ENCODE peak calls at places on chromosomes 4 and X, in seven cellular contexts. One of them, this sample, is unnamed. For H3K4me1 and H3K27me3, the result is how much of the 10 kb centered on the place peaks cover.

GRCh38 chrX:17192111-17192510 is 182.9 kb upstream of the NHS start:
- DNase-seq in uterus: no peak
- DNase-seq in mammary epithelial cell: no peak
- DNase-seq in H1: no peak
- DNase-seq in left lung: no peak
- DNase-seq in suprapubic skin: no peak
- DNase-seq in Caco-2: no peak
- DNase-seq in this sample: no peak

GRCh38 chr4:110211007-110211769 is 12.8 kb upstream of the ELOVL6 start:
- DNase-seq in uterus: no peak
- DNase-seq in mammary epithelial cell: peak
- DNase-seq in H1: no peak
- DNase-seq in left lung: no peak
- DNase-seq in suprapubic skin: no peak
- DNase-seq in Caco-2: peak
- DNase-seq in this sample: no peak

GRCh38 chrX:110509778-110510510 is 151.3 kb downstream of the RTL9 start:
- DNase-seq in uterus: no peak
- DNase-seq in mammary epithelial cell: no peak
- DNase-seq in H1: no peak
- DNase-seq in left lung: no peak
- DNase-seq in suprapubic skin: no peak
- DNase-seq in Caco-2: no peak
- DNase-seq in this sample: no peak

GRCh38 chr4:171162478-171162877 is 650.7 kb upstream of the GALNTL6 start:
- DNase-seq in uterus: no peak
- DNase-seq in mammary epithelial cell: no peak
- DNase-seq in H1: no peak
- DNase-seq in left lung: no peak
- DNase-seq in suprapubic skin: no peak
- DNase-seq in Caco-2: no peak
- DNase-seq in this sample: no peak

GRCh38 chrX:119238557-119238956 is 2.5 kb downstream of the PGRMC1 start:
- DNase-seq in uterus: no peak
- DNase-seq in mammary epithelial cell: peak
- DNase-seq in H1: no peak
- DNase-seq in left lung: no peak
- DNase-seq in suprapubic skin: no peak
- DNase-seq in Caco-2: no peak
- DNase-seq in this sample: no peak

GRCh38 chr4:100106982-100107381 is 83.3 kb downstream of the DDIT4L start:
- DNase-seq in uterus: no peak
- DNase-seq in mammary epithelial cell: no peak
- DNase-seq in H1: no peak
- DNase-seq in left lung: no peak
- DNase-seq in suprapubic skin: no peak
- DNase-seq in Caco-2: no peak
- DNase-seq in this sample: no peak

GRCh38 chr4:26372525-26373172 is 51.8 kb downstream of the RBPJ start:
- DNase-seq in uterus: no peak
- DNase-seq in mammary epithelial cell: peak
- DNase-seq in H1: no peak
- DNase-seq in left lung: no peak
- DNase-seq in suprapubic skin: no peak
- DNase-seq in Caco-2: peak
- DNase-seq in this sample: no peak

GRCh38 chrX:22323541-22323940 is 50.8 kb downstream of the CBLL2 start:
- DNase-seq in uterus: no peak
- DNase-seq in mammary epithelial cell: peak
- DNase-seq in H1: no peak
- DNase-seq in left lung: no peak
- DNase-seq in suprapubic skin: no peak
- DNase-seq in Caco-2: no peak
- DNase-seq in this sample: no peak

GRCh38 chr4:184330008-184330400 is 112.3 kb upstream of the ENPP6 start:
- DNase-seq in uterus: no peak
- DNase-seq in mammary epithelial cell: peak
- DNase-seq in H1: no peak
- DNase-seq in left lung: peak
- DNase-seq in suprapubic skin: peak
- DNase-seq in Caco-2: no peak
- DNase-seq in this sample: peak

GRCh38 chr4:124937993-124938392 is 225.5 kb upstream of the ANKRD50 start:
- DNase-seq in uterus: no peak
- DNase-seq in mammary epithelial cell: no peak
- DNase-seq in H1: no peak
- DNase-seq in left lung: no peak
- DNase-seq in suprapubic skin: no peak
- DNase-seq in Caco-2: no peak
- DNase-seq in this sample: no peak

GRCh38 chr4:53321151-53321987 is 44.5 kb downstream of the SCFD2 start:
- DNase-seq in uterus: no peak
- DNase-seq in mammary epithelial cell: peak
- DNase-seq in H1: no peak
- DNase-seq in left lung: no peak
- DNase-seq in suprapubic skin: no peak
- DNase-seq in Caco-2: no peak
- DNase-seq in this sample: no peak

GRCh38 chr4:92599044-92599443 is 295.3 kb downstream of the GRID2 start:
- DNase-seq in uterus: no peak
- DNase-seq in mammary epithelial cell: no peak
- DNase-seq in H1: no peak
- DNase-seq in left lung: no peak
- DNase-seq in suprapubic skin: no peak
- DNase-seq in Caco-2: no peak
- DNase-seq in this sample: no peak

GRCh38 chr4:185016946-185017797 is 1.1 kb upstream of the HELT start:
- DNase-seq in uterus: no peak
- DNase-seq in mammary epithelial cell: peak
- DNase-seq in H1: no peak
- DNase-seq in left lung: no peak
- DNase-seq in suprapubic skin: no peak
- DNase-seq in Caco-2: no peak
- DNase-seq in this sample: no peak

GRCh38 chrX:130654409-130654970 is 248.5 kb downstream of the ENOX2 start:
- DNase-seq in uterus: no peak
- DNase-seq in mammary epithelial cell: no peak
- DNase-seq in H1: no peak
- DNase-seq in left lung: no peak
- DNase-seq in suprapubic skin: no peak
- DNase-seq in Caco-2: no peak
- DNase-seq in this sample: no peak

GRCh38 chr4:52588771-52589591 is 70.1 kb downstream of the USP46 start:
- DNase-seq in uterus: peak
- DNase-seq in mammary epithelial cell: peak
- DNase-seq in H1: no peak
- DNase-seq in left lung: no peak
- DNase-seq in suprapubic skin: no peak
- DNase-seq in Caco-2: no peak
- DNase-seq in this sample: no peak

GRCh38 chrX:87661761-87662160 is 144.2 kb downstream of the KLHL4 start:
- DNase-seq in uterus: no peak
- DNase-seq in mammary epithelial cell: no peak
- DNase-seq in H1: no peak
- DNase-seq in left lung: no peak
- DNase-seq in suprapubic skin: no peak
- DNase-seq in Caco-2: no peak
- DNase-seq in this sample: no peak

GRCh38 chr4:154506253-154506652 is 14.7 kb upstream of the DCHS2 start:
- DNase-seq in uterus: peak
- DNase-seq in mammary epithelial cell: peak
- DNase-seq in H1: no peak
- DNase-seq in left lung: no peak
- DNase-seq in suprapubic skin: no peak
- DNase-seq in Caco-2: no peak
- DNase-seq in this sample: no peak

GRCh38 chrX:40564447-40564846 is 16.3 kb upstream of the ATP6AP2 start:
- DNase-seq in uterus: no peak
- DNase-seq in mammary epithelial cell: no peak
- DNase-seq in H1: no peak
- DNase-seq in left lung: no peak
- DNase-seq in suprapubic skin: no peak
- DNase-seq in Caco-2: no peak
- DNase-seq in this sample: no peak

GRCh38 chr4:10118355-10119004 is 1.9 kb upstream of the WDR1 start:
- DNase-seq in uterus: no peak
- DNase-seq in mammary epithelial cell: no peak
- DNase-seq in H1: no peak
- DNase-seq in left lung: no peak
- DNase-seq in suprapubic skin: no peak
- DNase-seq in Caco-2: no peak
- DNase-seq in this sample: no peak
- H3K4me1 ChIP-seq in uterus: under half
- H3K4me1 ChIP-seq in mammary epithelial cell: under half
- H3K4me1 ChIP-seq in H1: under half
- H3K4me1 ChIP-seq in left lung: under half
- H3K4me1 ChIP-seq in suprapubic skin: under half
- H3K4me1 ChIP-seq in Caco-2: under half
- H3K4me1 ChIP-seq in this sample: under half

DNA sequence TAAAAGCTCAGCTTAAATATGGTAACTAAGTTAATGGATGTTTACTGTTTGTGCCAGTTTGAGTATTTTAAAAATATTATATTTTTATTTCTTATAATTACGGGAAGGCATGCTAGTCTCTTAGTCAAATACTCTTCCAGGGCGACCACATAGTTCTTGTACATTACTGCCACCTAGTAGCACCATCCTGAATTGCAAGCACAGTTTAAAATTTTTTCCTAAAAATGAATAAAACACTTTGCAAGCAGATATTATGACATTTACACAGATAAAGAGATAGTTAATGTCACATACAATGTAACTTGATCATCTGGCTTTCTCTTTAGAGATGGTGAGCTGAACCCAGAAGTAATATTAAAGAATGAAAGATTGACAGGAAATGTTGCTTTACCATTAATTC is 11.5 kb downstream of the NDP start:
- DNase-seq in uterus: no peak
- DNase-seq in mammary epithelial cell: no peak
- DNase-seq in H1: no peak
- DNase-seq in left lung: no peak
- DNase-seq in suprapubic skin: no peak
- DNase-seq in Caco-2: no peak
- DNase-seq in this sample: no peak
- TF ChIP-seq CTCF in uterus: no peak
- TF ChIP-seq CTCF in mammary epithelial cell: peak
- TF ChIP-seq CTCF in H1: peak
- TF ChIP-seq CTCF in left lung: no peak
- TF ChIP-seq CTCF in suprapubic skin: no peak
- TF ChIP-seq CTCF in Caco-2: no peak
- TF ChIP-seq CTCF in this sample: no peak

DNA sequence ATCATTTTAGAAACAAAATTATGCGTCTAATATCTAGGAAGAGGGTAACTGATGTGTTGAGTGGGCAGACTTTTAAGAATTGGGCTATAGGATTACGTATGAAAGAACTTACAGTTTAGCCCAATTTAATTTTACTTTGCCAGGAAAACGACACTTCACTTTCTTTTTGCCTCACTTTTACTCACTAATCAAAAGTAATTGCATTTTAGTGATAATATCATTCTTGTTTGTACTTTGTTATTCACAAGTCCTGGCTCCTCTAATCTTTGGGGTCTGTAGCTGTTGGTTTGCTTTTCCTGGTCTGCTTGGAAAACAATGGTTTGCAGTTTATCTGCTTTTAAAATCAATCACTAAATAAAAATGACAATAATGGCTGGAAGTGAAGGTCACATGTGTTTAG is 2.9 kb upstream of the ARX start:
- DNase-seq in uterus: no peak
- DNase-seq in mammary epithelial cell: no peak
- DNase-seq in H1: no peak
- DNase-seq in left lung: no peak
- DNase-seq in suprapubic skin: no peak
- DNase-seq in Caco-2: no peak
- DNase-seq in this sample: no peak
- H3K27me3 ChIP-seq in uterus: under half
- H3K27me3 ChIP-seq in mammary epithelial cell: under half
- H3K27me3 ChIP-seq in H1: half or more
- H3K27me3 ChIP-seq in left lung: half or more
- H3K27me3 ChIP-seq in suprapubic skin: half or more
- H3K27me3 ChIP-seq in Caco-2: under half
- H3K27me3 ChIP-seq in this sample: under half

GRCh38 chr4:57099363-57099762 is 10.8 kb downstream of the IGFBP7 start:
- DNase-seq in uterus: no peak
- DNase-seq in mammary epithelial cell: no peak
- DNase-seq in H1: no peak
- DNase-seq in left lung: no peak
- DNase-seq in suprapubic skin: no peak
- DNase-seq in Caco-2: no peak
- DNase-seq in this sample: no peak
- H3K4me1 ChIP-seq in uterus: under half
- H3K4me1 ChIP-seq in mammary epithelial cell: under half
- H3K4me1 ChIP-seq in H1: under half
- H3K4me1 ChIP-seq in left lung: under half
- H3K4me1 ChIP-seq in suprapubic skin: half or more
- H3K4me1 ChIP-seq in Caco-2: under half
- H3K4me1 ChIP-seq in this sample: half or more

DNA sequence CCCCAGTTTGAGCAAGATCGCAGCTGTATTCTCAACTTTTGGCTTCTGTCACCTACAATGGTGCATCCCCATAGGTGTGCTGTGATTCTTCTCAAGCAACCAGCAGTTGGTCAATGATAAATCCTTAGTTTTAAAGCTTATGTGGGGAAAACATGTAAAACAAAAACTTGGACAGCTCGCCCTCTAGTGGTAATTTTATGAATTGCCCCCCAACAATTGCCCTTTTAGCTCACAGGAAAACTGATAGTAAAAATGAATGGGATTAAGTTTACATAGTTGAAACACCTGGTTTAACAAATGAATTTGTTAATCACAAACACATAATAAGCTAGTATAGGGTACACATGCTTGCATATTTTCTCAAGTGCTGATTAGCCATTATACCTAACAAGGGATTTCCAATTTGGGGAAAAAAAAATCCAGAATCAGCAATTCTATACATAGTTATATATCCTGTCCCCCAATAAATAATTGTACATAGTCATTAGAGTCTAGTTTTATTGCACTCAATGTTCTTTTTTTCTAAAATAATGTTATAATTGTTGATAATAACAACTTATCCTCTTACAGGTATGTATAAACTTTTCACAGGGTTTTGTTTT is 30.1 kb downstream of the TEX13A start:
- DNase-seq in uterus: no peak
- DNase-seq in mammary epithelial cell: peak
- DNase-seq in H1: peak
- DNase-seq in left lung: no peak
- DNase-seq in suprapubic skin: no peak
- DNase-seq in Caco-2: no peak
- DNase-seq in this sample: no peak
- TF ChIP-seq CTCF in uterus: peak
- TF ChIP-seq CTCF in mammary epithelial cell: peak
- TF ChIP-seq CTCF in H1: peak
- TF ChIP-seq CTCF in left lung: peak
- TF ChIP-seq CTCF in suprapubic skin: peak
- TF ChIP-seq CTCF in Caco-2: peak
- TF ChIP-seq CTCF in this sample: peak

This sample was measured in tibial artery.